ENCODE peak calls at places on chromosomes 11 and 22, in six cellular contexts. N is pancreas, Y is hypothalamus, Z is ACHN, E is astrocyte of the spinal cord, B is GM12865. M is an unnamed sample.

GRCh38 chr11:72813740-72814138 is 472 bp upstream of the ATG16L2 start:
- DNase-seq in N (peak; percentile 91), Y (peak; percentile 91), Z (peak; percentile 72), E (no peak), B (peak; percentile 88), M (peak; percentile 97)

GRCh38 chr22:19648419-19648929 is 65.8 kb upstream of the SEPTIN5 start:
- DNase-seq in N (no peak), Y (no peak), Z (peak; percentile 17), E (peak; percentile 6), B (no peak), M (no peak)

GRCh38 chr11:105763594-105763993 is 153.7 kb downstream of the GRIA4 start:
- DNase-seq in N (no peak), Y (no peak), Z (no peak), E (no peak), B (no peak), M (no peak)

GRCh38 chr11:105109855-105110750 is 29.5 kb downstream of the CARD18 start:
- DNase-seq in N (no peak), Y (no peak), Z (no peak), E (peak; percentile 9), B (no peak), M (no peak)

GRCh38 chr22:42747701-42748513 is 27.2 kb upstream of the A4GALT start:
- DNase-seq in N (no peak), Y (no peak), Z (no peak), E (peak; percentile 86), B (peak; percentile 47), M (no peak)

GRCh38 chr22:38531251-38531956 is 25.3 kb upstream of the DDX17 start:
- DNase-seq in N (no peak), Y (no peak), Z (no peak), E (no peak), B (no peak), M (no peak)

GRCh38 chr11:35412285-35412684 is 7.1 kb downstream of the SLC1A2 start:
- DNase-seq in N (no peak), Y (no peak), Z (peak; percentile 7), E (no peak), B (no peak), M (no peak)

GRCh38 chr22:48224332-48224731 is 1461.9 kb downstream of the TBC1D22A start:
- DNase-seq in N (no peak), Y (no peak), Z (no peak), E (no peak), B (no peak), M (no peak)

GRCh38 chr22:38212442-38212841 is 10.6 kb downstream of the MAFF start:
- DNase-seq in N (no peak), Y (no peak), Z (no peak), E (no peak), B (no peak), M (no peak)

GRCh38 chr11:118217575-118217974 is 7.2 kb downstream of the JAML start:
- DNase-seq in N (no peak), Y (no peak), Z (no peak), E (no peak), B (peak; percentile 52), M (no peak)

GRCh38 chr22:34858026-34858425 is 207.9 kb upstream of the ISX start:
- DNase-seq in N (no peak), Y (no peak), Z (no peak), E (no peak), B (no peak), M (no peak)

GRCh38 chr11:60890696-60891095 is 15.7 kb downstream of the PRPF19 start:
- DNase-seq in N (no peak), Y (no peak), Z (no peak), E (no peak), B (no peak), M (no peak)

GRCh38 chr11:71188886-71189767 is 63.2 kb downstream of the SHANK2 start:
- DNase-seq in N (peak; percentile 32), Y (no peak), Z (no peak), E (no peak), B (no peak), M (no peak)

GRCh38 chr11:63869686-63870085 is 30.8 kb downstream of the MARK2 start:
- DNase-seq in N (no peak), Y (no peak), Z (no peak), E (no peak), B (peak; percentile 65), M (no peak)

GRCh38 chr22:43990044-43990443 is 34.1 kb upstream of the PARVB start:
- DNase-seq in N (no peak), Y (no peak), Z (no peak), E (no peak), B (no peak), M (no peak)

GRCh38 chr11:73916435-73916834 is 34.4 kb upstream of the DNAJB13 start:
- DNase-seq in N (no peak), Y (no peak), Z (no peak), E (peak; percentile 13), B (no peak), M (no peak)

GRCh38 chr11:108733479-108734116 is 68.7 kb downstream of the DDX10 start:
- DNase-seq in N (no peak), Y (no peak), Z (no peak), E (peak; percentile 76), B (peak; percentile 91), M (no peak)

GRCh38 chr22:37176464-37177061 is 11.5 kb downstream of the C1QTNF6 start:
- DNase-seq in N (peak; percentile 48), Y (peak; percentile 21), Z (no peak), E (peak; percentile 57), B (peak; percentile 31), M (peak; percentile 69)

GRCh38 chr11:95512682-95513081 is 276.9 kb downstream of the FAM76B start:
- DNase-seq in N (no peak), Y (no peak), Z (no peak), E (peak; percentile 83), B (no peak), M (no peak)

GRCh38 chr11:59437770-59438169 is 1.5 kb downstream of the OR5A1 start:
- DNase-seq in N (no peak), Y (no peak), Z (no peak), E (no peak), B (no peak), M (no peak)

GRCh38 chr22:30204742-30205111 is 41.8 kb downstream of the LIF start:
- DNase-seq in N (no peak), Y (peak; percentile 32), Z (no peak), E (peak; percentile 79), B (no peak), M (no peak)

GRCh38 chr11:102800774-102801173 is 2.8 kb upstream of the MMP1 start:
- DNase-seq in N (no peak), Y (no peak), Z (no peak), E (no peak), B (no peak), M (no peak)

GRCh38 chr11:45211732-45212131 is 65.3 kb downstream of the PRDM11 start:
- DNase-seq in N (no peak), Y (no peak), Z (no peak), E (no peak), B (no peak), M (no peak)

M was measured in upper lobe of left lung.